ENCODE peak calls at places on chromosomes 3 and 15, in seven cellular contexts. Z is A549, V is RWPE1, Y is endothelial cell of umbilical vein, U is fibroblast of lung, M is GM12865, C is choroid plexus epithelial cell. O is an unnamed sample.

GRCh38 chr3:124674336-124674735 is 55.9 kb upstream of the UMPS start:
- DNase-seq in M (no peak), V (no peak), Z (no peak), U (no peak), Y (no peak), C (no peak), O (no peak)

GRCh38 chr3:161508852-161509477 is 12.4 kb downstream of the OTOL1 start:
- DNase-seq in Y (peak; percentile 2), Z (peak; percentile 4), C (peak; percentile 18), V (peak; percentile 27), M (peak; percentile 22), U (no peak), O (peak; percentile 13)

GRCh38 chr3:165854696-165855095 is 17.5 kb upstream of the BCHE start:
- DNase-seq in Z (no peak), U (peak; percentile 27), M (peak; percentile 10), C (peak; percentile 23), V (peak; percentile 3), Y (peak; percentile 36), O (peak; percentile 31)

GRCh38 chr3:160052385-160053047 is 63.9 kb downstream of the IL12A start:
- DNase-seq in C (peak; percentile 63), U (peak; percentile 59), M (no peak), V (no peak), Z (no peak), Y (no peak), O (peak; percentile 43)

GRCh38 chr3:193827039-193827669 is 234.1 kb downstream of the OPA1 start:
- DNase-seq in Y (no peak), C (no peak), Z (no peak), U (no peak), V (no peak), M (no peak), O (peak; percentile 14)

GRCh38 chr3:190995156-190995555 is 132.7 kb upstream of the GMNC start:
- DNase-seq in U (no peak), Y (no peak), C (no peak), V (no peak), M (no peak), Z (no peak), O (no peak)

GRCh38 chr15:59295742-59296090 is 77.0 kb downstream of the MYO1E start:
- DNase-seq in V (no peak), C (no peak), U (no peak), Y (no peak), Z (no peak), M (no peak), O (no peak)

GRCh38 chr3:141998674-141999290 is 122.3 kb downstream of the ATP1B3 start:
- DNase-seq in U (peak; percentile 9), M (no peak), V (peak; percentile 26), C (peak; percentile 63), Y (peak; percentile 19), Z (peak; percentile 7), O (peak; percentile 35)

GRCh38 chr3:122239112-122239511 is 55.6 kb downstream of the CASR start:
- DNase-seq in C (no peak), U (no peak), M (no peak), Z (no peak), Y (no peak), V (no peak), O (no peak)
- TF ChIP-seq CTCF in C (no peak), U (no peak), M (no peak), Z (no peak), Y (no peak), V (no peak), O (no peak)

GRCh38 chr15:69465253-69465652 is 12.6 kb downstream of the RPLP1 start:
- DNase-seq in C (no peak), M (no peak), Z (no peak), V (no peak), U (no peak), Y (no peak), O (no peak)

GRCh38 chr15:69460481-69460880 is 7.9 kb downstream of the RPLP1 start:
- DNase-seq in C (no peak), M (no peak), U (no peak), V (no peak), Z (no peak), Y (no peak), O (no peak)

GRCh38 chr15:69462030-69462492 is 9.4 kb downstream of the RPLP1 start:
- DNase-seq in Y (no peak), V (no peak), M (no peak), U (no peak), C (no peak), Z (no peak), O (no peak)

GRCh38 chr15:69463182-69463756 is 10.7 kb downstream of the RPLP1 start:
- DNase-seq in M (no peak), Z (no peak), C (peak; percentile 50), V (no peak), Y (no peak), U (no peak), O (peak; percentile 18)

DNA sequence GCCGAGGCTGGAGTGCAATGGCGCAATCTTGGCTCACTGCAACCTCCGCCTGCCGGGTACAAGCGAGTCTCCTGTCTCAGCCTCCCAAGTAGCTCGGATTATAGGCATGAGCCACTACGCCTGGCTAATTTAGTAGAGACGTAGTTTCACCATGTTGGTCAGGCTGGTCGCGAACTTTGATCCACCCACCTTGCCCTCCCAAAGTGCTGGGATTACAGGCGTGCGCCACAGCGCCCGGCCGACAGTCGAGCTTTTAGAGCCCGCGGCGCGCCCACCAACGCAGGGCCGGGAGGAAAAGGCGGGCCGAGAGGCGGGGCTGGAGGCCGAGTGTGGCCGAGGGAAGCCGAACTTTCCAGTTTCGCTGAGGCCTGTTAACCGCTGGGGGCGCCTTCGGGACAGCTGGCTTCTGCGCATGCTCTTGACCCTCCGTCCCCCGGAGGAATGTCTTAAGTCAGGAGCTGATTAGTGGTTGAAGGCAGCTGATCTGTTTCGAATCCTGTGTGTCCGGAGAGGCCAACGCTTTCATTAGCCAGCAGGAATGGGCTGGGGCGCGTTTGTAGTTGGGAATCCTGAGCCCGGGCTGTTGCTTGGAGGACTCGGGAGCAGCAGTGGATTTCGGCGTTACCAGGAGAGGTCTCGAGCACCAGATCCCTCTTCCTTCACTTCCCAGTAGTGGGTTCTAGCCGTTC is 10.0 kb downstream of the RPLP1 start:
- DNase-seq in V (peak; percentile 100), Z (peak; percentile 100), U (peak; percentile 98), Y (peak; percentile 99), C (peak; percentile 100), M (peak; percentile 97), O (peak; percentile 99)
- TF ChIP-seq CTCF in V (peak; percentile 97), Z (peak; percentile 82), U (peak; percentile 72), Y (peak; percentile 94), C (peak; percentile 82), M (peak; percentile 92), O (peak; percentile 88)

GRCh38 chr3:138438896-138439295 is 4.5 kb downstream of the ESYT3 start:
- DNase-seq in M (no peak), Y (no peak), Z (no peak), V (no peak), C (no peak), U (no peak), O (no peak)
- TF ChIP-seq CTCF in M (no peak), Y (no peak), Z (no peak), V (no peak), C (no peak), U (no peak), O (no peak)

DNA sequence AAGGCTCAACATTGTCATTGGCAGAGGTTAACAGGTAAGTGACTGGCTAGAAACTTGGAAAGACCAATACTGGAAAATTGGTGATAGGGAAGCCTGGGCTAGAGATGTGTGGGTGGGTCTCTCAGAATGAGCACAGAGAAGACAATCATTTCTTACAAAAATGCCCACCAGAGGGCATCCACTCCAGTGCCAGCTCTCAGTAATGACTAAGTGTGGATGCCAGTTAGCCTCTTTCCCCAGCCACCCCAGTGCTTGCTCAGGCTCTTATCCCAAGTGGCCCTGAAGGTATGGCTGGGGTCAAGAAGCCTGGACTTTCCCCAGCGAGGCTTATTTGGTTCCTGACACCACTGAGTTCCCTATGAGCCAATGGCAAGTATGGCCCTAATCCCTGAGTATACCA is 115.9 kb upstream of the ST8SIA2 start:
- DNase-seq in M (peak; percentile 37), U (peak; percentile 13), Z (peak; percentile 42), C (peak; percentile 0), Y (no peak), V (peak; percentile 33), O (peak; percentile 0)
- TF ChIP-seq CTCF in M (peak; percentile 36), U (no peak), Z (peak; percentile 50), C (peak; percentile 3), Y (no peak), V (peak; percentile 20), O (peak; percentile 26)

GRCh38 chr3:115169808-115170207 is 22.7 kb upstream of the ZBTB20 start:
- DNase-seq in Z (no peak), C (peak; percentile 19), Y (no peak), U (no peak), V (no peak), M (no peak), O (no peak)
- TF ChIP-seq CTCF in Z (peak; percentile 21), C (peak; percentile 18), Y (no peak), U (no peak), V (peak; percentile 38), M (no peak), O (no peak)

GRCh38 chr3:64717872-64718613 is 30.2 kb upstream of the ADAMTS9 start:
- DNase-seq in M (no peak), U (no peak), V (no peak), Y (peak; percentile 32), Z (no peak), C (peak; percentile 21), O (no peak)
- TF ChIP-seq CTCF in M (no peak), U (peak; percentile 16), V (no peak), Y (peak; percentile 22), Z (peak; percentile 31), C (peak; percentile 55), O (peak; percentile 43)

GRCh38 chr15:55741592-55742497 is 1.1 kb downstream of the PRTG start:
- DNase-seq in U (no peak), V (peak; percentile 18), C (peak; percentile 12), Z (peak; percentile 48), Y (peak; percentile 30), M (peak; percentile 15), O (peak; percentile 18)
- TF ChIP-seq CTCF in U (peak; percentile 14), V (no peak), C (no peak), Z (no peak), Y (no peak), M (no peak), O (peak; percentile 12)

GRCh38 chr3:55189359-55189801 is 261.5 kb upstream of the LRTM1 start:
- DNase-seq in U (peak; percentile 97), M (no peak), C (peak; percentile 49), Y (no peak), Z (no peak), V (no peak), O (peak; percentile 75)
- TF ChIP-seq CTCF in U (no peak), M (no peak), C (no peak), Y (no peak), Z (no peak), V (no peak), O (no peak)

DNA sequence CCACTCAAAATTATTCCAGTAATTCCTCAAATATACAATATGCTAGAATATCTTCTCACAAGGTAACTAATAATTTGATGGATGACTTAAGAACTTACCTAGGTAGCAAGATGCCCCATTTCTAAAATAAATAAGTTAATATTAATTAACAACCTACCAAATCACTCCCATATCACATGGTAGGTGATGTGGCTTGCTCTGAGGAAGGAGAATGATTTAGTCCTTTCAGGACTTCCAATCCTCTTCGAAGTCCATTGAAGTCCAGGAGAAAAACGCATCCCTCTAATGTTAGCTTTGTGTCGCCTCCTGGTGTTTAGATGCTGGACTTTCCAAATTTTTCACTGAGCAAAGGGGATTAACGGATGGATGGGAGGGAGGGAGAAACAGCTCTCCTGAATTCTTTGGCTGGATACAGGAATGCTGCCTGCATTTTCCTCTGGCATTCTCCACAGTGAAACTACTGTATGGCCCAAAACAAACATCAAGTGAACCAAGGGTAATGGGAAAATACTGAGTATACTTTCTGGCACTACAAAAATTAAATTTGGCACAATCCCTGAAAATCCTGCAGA is 58.6 kb downstream of the PRICKLE2 start:
- DNase-seq in C (peak; percentile 39), V (no peak), U (peak; percentile 74), Z (no peak), M (no peak), Y (no peak), O (no peak)
- TF ChIP-seq CTCF in C (peak; percentile 46), V (no peak), U (no peak), Z (peak; percentile 12), M (no peak), Y (no peak), O (peak; percentile 19)

O was measured in astrocyte of the spinal cord.